ENCODE peak calls at places on chromosomes 6 and 20, in five cellular contexts. P, A, M, Y and X are unnamed samples.
A peak's percentile ranks its signal among the peaks of the same experiment; 100 is the strongest.

GRCh38 chr20:47055699-47056369 is 161.2 kb downstream of the EYA2 start:
- DNase-seq in P (no peak), A (no peak), M (peak; percentile 4), Y (no peak), X (no peak)

GRCh38 chr6:148231572-148231971 is 111.1 kb upstream of the SASH1 start:
- DNase-seq in P (no peak), A (no peak), M (peak; percentile 89), Y (no peak), X (no peak)

GRCh38 chr6:142945446-142946180 is 637 bp upstream of the HIVEP2 start:
- DNase-seq in P (peak; percentile 64), A (no peak), M (no peak), Y (peak; percentile 75), X (peak; percentile 86)

GRCh38 chr6:106882133-106882532 is 92.4 kb downstream of the CD24 start:
- DNase-seq in P (no peak), A (no peak), M (no peak), Y (no peak), X (no peak)

GRCh38 chr6:168244961-168245551 is 74.5 kb downstream of the DACT2 start:
- DNase-seq in P (no peak), A (no peak), M (no peak), Y (no peak), X (no peak)

GRCh38 chr6:33126101-33126714 is 50.4 kb downstream of the HLA-DPB1 start:
- DNase-seq in P (peak; percentile 84), A (peak; percentile 73), M (no peak), Y (peak; percentile 75), X (no peak)

GRCh38 chr20:34316191-34316814 is 13.1 kb upstream of the AHCY start:
- DNase-seq in P (no peak), A (no peak), M (peak; percentile 50), Y (no peak), X (no peak)

GRCh38 chr6:100257661-100258395 is 206.9 kb downstream of the SIM1 start:
- DNase-seq in P (no peak), A (no peak), M (peak; percentile 72), Y (peak; percentile 1), X (no peak)

GRCh38 chr6:16402501-16402900 is 164.1 kb downstream of the GMPR start:
- DNase-seq in P (no peak), A (no peak), M (no peak), Y (no peak), X (no peak)

GRCh38 chr6:142702501-142703460 is 242.2 kb downstream of the HIVEP2 start:
- DNase-seq in P (no peak), A (peak; percentile 38), M (no peak), Y (no peak), X (no peak)

GRCh38 chr6:106556368-106556960 is 72.8 kb downstream of the RTN4IP1 start:
- DNase-seq in P (no peak), A (no peak), M (peak; percentile 33), Y (peak; percentile 56), X (no peak)

GRCh38 chr6:23002044-23002619 is 432.8 kb downstream of the HDGFL1 start:
- DNase-seq in P (no peak), A (no peak), M (no peak), Y (no peak), X (no peak)

GRCh38 chr6:1423578-1423977 is 34.2 kb downstream of the FOXF2 start:
- DNase-seq in P (no peak), A (no peak), M (no peak), Y (no peak), X (no peak)

GRCh38 chr6:7589221-7589620 is 777 bp upstream of the SNRNP48 start:
- DNase-seq in P (no peak), A (no peak), M (no peak), Y (no peak), X (no peak)

GRCh38 chr6:32944265-32944664 is 3.4 kb upstream of the HLA-DMB start:
- DNase-seq in P (no peak), A (no peak), M (no peak), Y (peak; percentile 95), X (no peak)

GRCh38 chr20:57998276-57998675 is 230.2 kb downstream of the ANKRD60 start:
- DNase-seq in P (no peak), A (no peak), M (no peak), Y (no peak), X (no peak)

DNA sequence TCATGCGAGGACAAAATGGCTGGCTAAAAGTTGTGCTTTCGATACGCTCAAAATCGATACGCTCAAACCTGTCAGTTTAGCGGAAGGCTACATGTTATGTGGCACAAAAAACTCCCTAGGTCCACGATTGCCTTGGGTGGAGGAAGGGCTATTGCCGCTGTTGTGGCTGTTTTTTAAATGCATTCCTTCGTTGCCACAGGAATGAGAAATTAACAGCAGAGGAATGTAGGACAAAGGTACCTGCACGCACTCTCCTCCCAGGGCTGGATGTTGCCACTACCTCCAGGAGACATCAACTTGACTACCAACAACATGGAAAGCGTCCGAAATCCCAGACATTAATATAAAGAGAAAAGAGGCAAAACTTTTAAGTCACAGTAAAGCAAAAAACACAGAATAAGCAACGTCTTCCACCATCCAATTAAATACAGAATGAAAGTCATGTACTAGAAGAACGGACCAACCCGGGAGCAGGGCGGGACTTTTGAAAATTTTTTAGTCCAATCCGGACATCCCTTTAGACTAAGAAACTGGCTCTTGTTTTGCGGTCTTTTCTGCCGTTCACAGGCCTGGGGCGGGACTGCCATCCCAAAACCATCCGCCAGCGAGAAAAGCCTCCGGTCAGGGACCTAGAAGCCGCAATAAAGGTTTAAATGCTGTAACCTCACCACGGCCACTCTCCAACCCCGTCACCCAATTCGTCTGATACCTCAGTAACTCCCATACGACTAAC is 32.1 kb upstream of the HFE start:
- DNase-seq in P (peak; percentile 76), A (peak; percentile 80), M (peak; percentile 96), Y (peak; percentile 93), X (peak; percentile 94)
- TF ChIP-seq CTCF in P (no peak), A (peak; percentile 25), M (peak; percentile 13), Y (no peak), X (peak; percentile 6)

GRCh38 chr20:4719190-4719589 is 2.5 kb upstream of the PRND start:
- DNase-seq in P (no peak), A (no peak), M (no peak), Y (no peak), X (no peak)

GRCh38 chr20:4722571-4722970 is 862 bp downstream of the PRND start:
- DNase-seq in P (no peak), A (no peak), M (no peak), Y (no peak), X (no peak)

GRCh38 chr20:4721719-4722118 is at the start of gene PRND:
- DNase-seq in P (no peak), A (no peak), M (no peak), Y (no peak), X (no peak)

GRCh38 chr20:4720121-4720976 is 1.4 kb upstream of the PRND start:
- DNase-seq in P (peak; percentile 68), A (peak; percentile 68), M (peak; percentile 64), Y (peak; percentile 92), X (no peak)

GRCh38 chr20:4720977-4721349 is 746 bp upstream of the PRND start:
- DNase-seq in P (no peak), A (no peak), M (no peak), Y (no peak), X (no peak)
- TF ChIP-seq CTCF in P (peak; percentile 11), A (no peak), M (no peak), Y (no peak), X (peak; percentile 17)

GRCh38 chr20:38435555-38435939 is 419 bp upstream of the SNHG17 start:
- DNase-seq in P (no peak), A (no peak), M (peak; percentile 87), Y (no peak), X (no peak)
- TF ChIP-seq CTCF in P (no peak), A (no peak), M (no peak), Y (no peak), X (no peak)

DNA sequence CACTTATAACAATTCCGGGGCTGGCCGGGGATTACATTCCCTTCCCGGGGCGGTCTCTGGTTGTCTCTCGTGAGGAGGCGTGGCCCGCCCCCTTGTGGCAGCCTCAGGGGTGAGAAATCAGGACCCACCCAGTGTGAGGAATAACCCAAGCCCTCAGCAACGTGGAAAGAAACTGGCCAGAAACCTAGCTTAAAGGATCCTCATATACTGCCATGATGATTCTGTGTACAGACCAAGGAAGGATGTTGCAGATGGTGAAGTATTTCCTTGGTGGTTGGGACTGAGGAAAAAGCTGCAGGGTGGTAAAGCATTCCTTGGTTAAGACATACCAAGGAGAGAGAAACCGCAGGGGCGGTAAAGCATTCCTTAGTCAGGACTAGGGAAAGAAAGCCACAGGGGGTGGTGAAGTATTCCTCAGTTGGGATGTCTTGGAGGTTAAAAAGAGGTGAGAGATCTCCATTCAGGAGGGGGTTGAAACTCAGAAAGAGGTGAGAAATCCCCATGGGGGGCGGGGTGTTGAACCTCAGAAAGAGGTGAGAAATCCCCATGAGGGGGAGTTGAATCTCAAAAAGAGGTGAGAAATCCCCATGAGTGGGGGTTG is 238.2 kb downstream of the RNGTT start:
- DNase-seq in P (peak; percentile 65), A (peak; percentile 22), M (peak; percentile 90), Y (peak; percentile 18), X (no peak)
- TF ChIP-seq CTCF in P (peak; percentile 53), A (peak; percentile 48), M (peak; percentile 27), Y (peak; percentile 69), X (peak; percentile 58)

GRCh38 chr6:122399348-122400120 is at the start of gene HSF2:
- DNase-seq in P (peak; percentile 89), A (peak; percentile 96), M (peak; percentile 99), Y (peak; percentile 97), X (peak; percentile 99)
- TF ChIP-seq CTCF in P (no peak), A (peak; percentile 41), M (peak; percentile 23), Y (peak; percentile 16), X (peak; percentile 59)

GRCh38 chr6:112296122-112296521 is 41.8 kb upstream of the LAMA4 start:
- DNase-seq in P (peak; percentile 6), A (no peak), M (peak; percentile 54), Y (peak; percentile 1), X (no peak)
- TF ChIP-seq CTCF in P (peak; percentile 39), A (peak; percentile 49), M (peak; percentile 51), Y (peak; percentile 64), X (peak; percentile 57)